ENCODE peak calls at places on chromosomes 11 and 22, in ten cellular contexts. One of them, this sample, is unnamed.

GRCh38 chr11:46176421-46176820 is 55.2 kb upstream of the PHF21A start:
- DNase-seq in fibroblast of pulmonary artery: no peak
- DNase-seq in AG09319: no peak
- DNase-seq in kidney: no peak
- DNase-seq in IMR-90: no peak
- DNase-seq in cardiac fibroblast: no peak
- DNase-seq in ovary: no peak
- DNase-seq in endodermal cell: no peak
- DNase-seq in fibroblast of mammary gland: no peak
- DNase-seq in CD4-positive, alpha-beta T cell: no peak
- DNase-seq in this sample: no peak

GRCh38 chr22:43420991-43421665 is 9.3 kb downstream of the MPPED1 start:
- DNase-seq in fibroblast of pulmonary artery: no peak
- DNase-seq in AG09319: no peak
- DNase-seq in kidney: peak
- DNase-seq in IMR-90: no peak
- DNase-seq in cardiac fibroblast: no peak
- DNase-seq in ovary: no peak
- DNase-seq in endodermal cell: no peak
- DNase-seq in fibroblast of mammary gland: no peak
- DNase-seq in CD4-positive, alpha-beta T cell: no peak
- DNase-seq in this sample: no peak

GRCh38 chr11:119323532-119324033 is 6.7 kb upstream of the MCAM start:
- DNase-seq in fibroblast of pulmonary artery: peak
- DNase-seq in AG09319: no peak
- DNase-seq in kidney: no peak
- DNase-seq in IMR-90: peak
- DNase-seq in cardiac fibroblast: peak
- DNase-seq in ovary: peak
- DNase-seq in endodermal cell: peak
- DNase-seq in fibroblast of mammary gland: peak
- DNase-seq in CD4-positive, alpha-beta T cell: peak
- DNase-seq in this sample: no peak

GRCh38 chr11:117807482-117808272 is 10.7 kb upstream of the DSCAML1 start:
- DNase-seq in fibroblast of pulmonary artery: peak
- DNase-seq in AG09319: peak
- DNase-seq in kidney: peak
- DNase-seq in IMR-90: peak
- DNase-seq in cardiac fibroblast: peak
- DNase-seq in ovary: peak
- DNase-seq in endodermal cell: peak
- DNase-seq in fibroblast of mammary gland: peak
- DNase-seq in CD4-positive, alpha-beta T cell: peak
- DNase-seq in this sample: peak

GRCh38 chr11:102521121-102521520 is 9.4 kb downstream of the MMP7 start:
- DNase-seq in fibroblast of pulmonary artery: no peak
- DNase-seq in AG09319: no peak
- DNase-seq in kidney: no peak
- DNase-seq in IMR-90: no peak
- DNase-seq in cardiac fibroblast: no peak
- DNase-seq in ovary: no peak
- DNase-seq in endodermal cell: no peak
- DNase-seq in fibroblast of mammary gland: no peak
- DNase-seq in CD4-positive, alpha-beta T cell: no peak
- DNase-seq in this sample: no peak

GRCh38 chr22:19240813-19241592 is 50.5 kb downstream of the CLTCL1 start:
- DNase-seq in fibroblast of pulmonary artery: no peak
- DNase-seq in AG09319: no peak
- DNase-seq in kidney: no peak
- DNase-seq in IMR-90: no peak
- DNase-seq in cardiac fibroblast: no peak
- DNase-seq in ovary: no peak
- DNase-seq in endodermal cell: no peak
- DNase-seq in fibroblast of mammary gland: no peak
- DNase-seq in CD4-positive, alpha-beta T cell: no peak
- DNase-seq in this sample: no peak

GRCh38 chr11:77467233-77467632 is 6.7 kb downstream of the PAK1 start:
- DNase-seq in fibroblast of pulmonary artery: no peak
- DNase-seq in AG09319: no peak
- DNase-seq in kidney: no peak
- DNase-seq in IMR-90: peak
- DNase-seq in cardiac fibroblast: no peak
- DNase-seq in ovary: no peak
- DNase-seq in endodermal cell: no peak
- DNase-seq in fibroblast of mammary gland: peak
- DNase-seq in CD4-positive, alpha-beta T cell: no peak
- DNase-seq in this sample: no peak

GRCh38 chr22:50673231-50674126 is 856 bp downstream of the SHANK3 start:
- DNase-seq in fibroblast of pulmonary artery: no peak
- DNase-seq in AG09319: no peak
- DNase-seq in kidney: no peak
- DNase-seq in IMR-90: no peak
- DNase-seq in cardiac fibroblast: no peak
- DNase-seq in ovary: no peak
- DNase-seq in endodermal cell: peak
- DNase-seq in fibroblast of mammary gland: no peak
- DNase-seq in CD4-positive, alpha-beta T cell: no peak
- DNase-seq in this sample: no peak

GRCh38 chr11:28090052-28090749 is 17.8 kb downstream of the KIF18A start:
- DNase-seq in fibroblast of pulmonary artery: peak
- DNase-seq in AG09319: no peak
- DNase-seq in kidney: no peak
- DNase-seq in IMR-90: peak
- DNase-seq in cardiac fibroblast: peak
- DNase-seq in ovary: no peak
- DNase-seq in endodermal cell: no peak
- DNase-seq in fibroblast of mammary gland: peak
- DNase-seq in CD4-positive, alpha-beta T cell: no peak
- DNase-seq in this sample: no peak

GRCh38 chr22:17786435-17787158 is 12.3 kb upstream of the BID start:
- DNase-seq in fibroblast of pulmonary artery: peak
- DNase-seq in AG09319: no peak
- DNase-seq in kidney: peak
- DNase-seq in IMR-90: no peak
- DNase-seq in cardiac fibroblast: peak
- DNase-seq in ovary: no peak
- DNase-seq in endodermal cell: peak
- DNase-seq in fibroblast of mammary gland: peak
- DNase-seq in CD4-positive, alpha-beta T cell: no peak
- DNase-seq in this sample: no peak

GRCh38 chr22:42324991-42325710 is 54.7 kb upstream of the TCF20 start:
- DNase-seq in fibroblast of pulmonary artery: no peak
- DNase-seq in AG09319: no peak
- DNase-seq in kidney: no peak
- DNase-seq in IMR-90: no peak
- DNase-seq in cardiac fibroblast: no peak
- DNase-seq in ovary: no peak
- DNase-seq in endodermal cell: peak
- DNase-seq in fibroblast of mammary gland: no peak
- DNase-seq in CD4-positive, alpha-beta T cell: no peak
- DNase-seq in this sample: no peak

GRCh38 chr22:42168476-42168875 is 37.9 kb upstream of the CYP2D6 start:
- DNase-seq in fibroblast of pulmonary artery: no peak
- DNase-seq in AG09319: no peak
- DNase-seq in kidney: no peak
- DNase-seq in IMR-90: no peak
- DNase-seq in cardiac fibroblast: no peak
- DNase-seq in ovary: no peak
- DNase-seq in endodermal cell: no peak
- DNase-seq in fibroblast of mammary gland: no peak
- DNase-seq in CD4-positive, alpha-beta T cell: no peak
- DNase-seq in this sample: no peak

GRCh38 chr11:95835351-95835750 is 45.1 kb downstream of the CEP57 start:
- DNase-seq in fibroblast of pulmonary artery: no peak
- DNase-seq in AG09319: no peak
- DNase-seq in kidney: no peak
- DNase-seq in IMR-90: peak
- DNase-seq in cardiac fibroblast: no peak
- DNase-seq in ovary: no peak
- DNase-seq in endodermal cell: no peak
- DNase-seq in fibroblast of mammary gland: peak
- DNase-seq in CD4-positive, alpha-beta T cell: no peak
- DNase-seq in this sample: no peak

GRCh38 chr11:71218789-71219499 is 33.4 kb downstream of the SHANK2 start:
- DNase-seq in fibroblast of pulmonary artery: no peak
- DNase-seq in AG09319: no peak
- DNase-seq in kidney: no peak
- DNase-seq in IMR-90: no peak
- DNase-seq in cardiac fibroblast: no peak
- DNase-seq in ovary: no peak
- DNase-seq in endodermal cell: peak
- DNase-seq in fibroblast of mammary gland: no peak
- DNase-seq in CD4-positive, alpha-beta T cell: no peak
- DNase-seq in this sample: peak

GRCh38 chr11:117230981-117231636 is 764 bp downstream of the PCSK7 start:
- DNase-seq in fibroblast of pulmonary artery: no peak
- DNase-seq in AG09319: no peak
- DNase-seq in kidney: no peak
- DNase-seq in IMR-90: no peak
- DNase-seq in cardiac fibroblast: no peak
- DNase-seq in ovary: no peak
- DNase-seq in endodermal cell: no peak
- DNase-seq in fibroblast of mammary gland: no peak
- DNase-seq in CD4-positive, alpha-beta T cell: no peak
- DNase-seq in this sample: no peak

GRCh38 chr11:57635236-57635635 is 14.5 kb downstream of the YPEL4 start:
- DNase-seq in fibroblast of pulmonary artery: no peak
- DNase-seq in AG09319: no peak
- DNase-seq in kidney: no peak
- DNase-seq in IMR-90: no peak
- DNase-seq in cardiac fibroblast: no peak
- DNase-seq in ovary: no peak
- DNase-seq in endodermal cell: no peak
- DNase-seq in fibroblast of mammary gland: no peak
- DNase-seq in CD4-positive, alpha-beta T cell: no peak
- DNase-seq in this sample: no peak

GRCh38 chr11:7143908-7144307 is 55.1 kb downstream of the RBMXL2 start:
- DNase-seq in fibroblast of pulmonary artery: peak
- DNase-seq in AG09319: no peak
- DNase-seq in kidney: no peak
- DNase-seq in IMR-90: peak
- DNase-seq in cardiac fibroblast: peak
- DNase-seq in ovary: no peak
- DNase-seq in endodermal cell: no peak
- DNase-seq in fibroblast of mammary gland: peak
- DNase-seq in CD4-positive, alpha-beta T cell: no peak
- DNase-seq in this sample: no peak

GRCh38 chr22:26134654-26135330 is 34.5 kb upstream of the SEZ6L start:
- DNase-seq in fibroblast of pulmonary artery: no peak
- DNase-seq in AG09319: no peak
- DNase-seq in kidney: no peak
- DNase-seq in IMR-90: no peak
- DNase-seq in cardiac fibroblast: no peak
- DNase-seq in ovary: no peak
- DNase-seq in endodermal cell: peak
- DNase-seq in fibroblast of mammary gland: no peak
- DNase-seq in CD4-positive, alpha-beta T cell: no peak
- DNase-seq in this sample: no peak
- TF ChIP-seq CTCF in fibroblast of pulmonary artery: no peak
- TF ChIP-seq CTCF in AG09319: no peak
- TF ChIP-seq CTCF in kidney: no peak
- TF ChIP-seq CTCF in IMR-90: no peak
- TF ChIP-seq CTCF in cardiac fibroblast: no peak
- TF ChIP-seq CTCF in ovary: no peak
- TF ChIP-seq CTCF in endodermal cell: peak
- TF ChIP-seq CTCF in fibroblast of mammary gland: no peak
- TF ChIP-seq CTCF in CD4-positive, alpha-beta T cell: no peak
- TF ChIP-seq CTCF in this sample: no peak

GRCh38 chr11:44592125-44592643 is 26.7 kb downstream of the CD82 start:
- DNase-seq in fibroblast of pulmonary artery: peak
- DNase-seq in AG09319: no peak
- DNase-seq in kidney: no peak
- DNase-seq in IMR-90: peak
- DNase-seq in cardiac fibroblast: peak
- DNase-seq in ovary: peak
- DNase-seq in endodermal cell: no peak
- DNase-seq in fibroblast of mammary gland: peak
- DNase-seq in CD4-positive, alpha-beta T cell: no peak
- DNase-seq in this sample: peak
- TF ChIP-seq CTCF in fibroblast of pulmonary artery: no peak
- TF ChIP-seq CTCF in AG09319: peak
- TF ChIP-seq CTCF in kidney: no peak
- TF ChIP-seq CTCF in IMR-90: no peak
- TF ChIP-seq CTCF in cardiac fibroblast: no peak
- TF ChIP-seq CTCF in ovary: no peak
- TF ChIP-seq CTCF in endodermal cell: no peak
- TF ChIP-seq CTCF in fibroblast of mammary gland: no peak
- TF ChIP-seq CTCF in CD4-positive, alpha-beta T cell: no peak
- TF ChIP-seq CTCF in this sample: no peak

DNA sequence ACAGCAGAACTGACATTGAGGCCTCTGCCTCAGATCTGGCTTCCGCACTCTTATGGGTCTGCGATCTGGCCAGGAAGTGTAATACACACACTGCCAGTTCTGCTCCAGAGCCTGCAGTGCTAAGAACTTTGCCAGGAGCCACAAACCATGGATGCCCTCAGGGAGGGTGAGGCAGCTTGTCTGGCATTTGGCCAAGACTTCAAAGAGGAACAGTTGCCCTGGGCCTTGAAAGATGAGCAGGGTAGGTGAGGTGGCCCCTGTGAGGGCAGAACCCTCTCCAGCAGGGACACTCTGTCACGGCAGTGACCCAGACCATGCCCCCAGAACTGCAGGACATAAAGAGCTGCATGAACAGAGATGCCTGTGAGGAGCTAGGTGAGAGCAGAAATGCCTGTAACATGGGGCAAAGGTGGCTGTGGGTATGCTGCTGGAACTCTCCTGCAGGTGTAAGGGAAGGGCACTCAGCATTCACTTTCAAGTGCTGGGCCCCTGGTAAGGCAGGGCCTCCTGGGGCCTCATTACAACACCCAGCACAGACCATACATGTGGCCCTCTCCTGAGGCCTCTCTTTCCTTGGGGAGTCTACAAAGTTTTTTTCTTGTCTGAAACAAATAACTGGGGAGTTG is 47.3 kb downstream of the NEU3 start:
- DNase-seq in fibroblast of pulmonary artery: no peak
- DNase-seq in AG09319: no peak
- DNase-seq in kidney: no peak
- DNase-seq in IMR-90: no peak
- DNase-seq in cardiac fibroblast: no peak
- DNase-seq in ovary: no peak
- DNase-seq in endodermal cell: peak
- DNase-seq in fibroblast of mammary gland: no peak
- DNase-seq in CD4-positive, alpha-beta T cell: no peak
- DNase-seq in this sample: no peak
- TF ChIP-seq CTCF in fibroblast of pulmonary artery: no peak
- TF ChIP-seq CTCF in AG09319: no peak
- TF ChIP-seq CTCF in kidney: no peak
- TF ChIP-seq CTCF in IMR-90: no peak
- TF ChIP-seq CTCF in cardiac fibroblast: no peak
- TF ChIP-seq CTCF in ovary: no peak
- TF ChIP-seq CTCF in endodermal cell: no peak
- TF ChIP-seq CTCF in fibroblast of mammary gland: no peak
- TF ChIP-seq CTCF in CD4-positive, alpha-beta T cell: no peak
- TF ChIP-seq CTCF in this sample: no peak

DNA sequence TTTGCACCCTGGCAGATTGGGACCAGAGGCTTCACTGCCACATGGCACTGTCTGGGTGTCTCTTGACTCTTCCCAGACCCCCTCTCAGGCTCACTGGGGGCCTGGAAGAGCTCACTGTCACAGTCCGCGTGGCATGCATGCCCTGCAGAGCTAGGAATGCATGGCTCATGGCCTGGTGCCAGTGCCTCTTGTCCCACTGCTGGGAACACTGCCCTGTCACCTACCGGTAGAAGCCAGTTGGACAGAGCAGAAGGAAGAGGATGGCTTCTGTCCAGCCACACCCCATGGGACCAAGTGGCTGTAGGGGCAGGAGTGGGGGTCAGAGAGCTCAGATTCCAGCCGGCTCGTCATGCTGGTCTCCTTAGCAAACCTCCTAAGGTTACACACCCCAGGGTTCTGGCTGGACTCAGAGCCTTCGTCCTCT is 29.7 kb downstream of the MB start:
- DNase-seq in fibroblast of pulmonary artery: no peak
- DNase-seq in AG09319: no peak
- DNase-seq in kidney: peak
- DNase-seq in IMR-90: no peak
- DNase-seq in cardiac fibroblast: peak
- DNase-seq in ovary: no peak
- DNase-seq in endodermal cell: no peak
- DNase-seq in fibroblast of mammary gland: no peak
- DNase-seq in CD4-positive, alpha-beta T cell: no peak
- DNase-seq in this sample: no peak
- TF ChIP-seq CTCF in fibroblast of pulmonary artery: no peak
- TF ChIP-seq CTCF in AG09319: no peak
- TF ChIP-seq CTCF in kidney: peak
- TF ChIP-seq CTCF in IMR-90: no peak
- TF ChIP-seq CTCF in cardiac fibroblast: no peak
- TF ChIP-seq CTCF in ovary: no peak
- TF ChIP-seq CTCF in endodermal cell: no peak
- TF ChIP-seq CTCF in fibroblast of mammary gland: no peak
- TF ChIP-seq CTCF in CD4-positive, alpha-beta T cell: no peak
- TF ChIP-seq CTCF in this sample: no peak